ENCODE peak calls at places on chromosomes 5 and 9, in six cellular contexts. One of them, this sample, is unnamed.

GRCh38 chr5:21049900-21050299 is 1061.9 kb upstream of the CDH18 start:
- DNase-seq in transverse colon: no peak
- DNase-seq in breast epithelium: no peak
- DNase-seq in uterus: no peak
- DNase-seq in heart left ventricle: no peak
- DNase-seq in IMR-90: no peak
- DNase-seq in this sample: no peak

GRCh38 chr5:170907758-170908157 is 45.9 kb downstream of the RANBP17 start:
- DNase-seq in transverse colon: no peak
- DNase-seq in uterus: no peak
- DNase-seq in heart left ventricle: no peak
- DNase-seq in breast epithelium: no peak
- DNase-seq in IMR-90: peak; percentile 85
- DNase-seq in this sample: no peak

GRCh38 chr5:147507480-147508126 is 2.3 kb downstream of the DPYSL3 start:
- DNase-seq in breast epithelium: no peak
- DNase-seq in IMR-90: peak; percentile 78
- DNase-seq in heart left ventricle: no peak
- DNase-seq in transverse colon: peak; percentile 9
- DNase-seq in uterus: peak; percentile 68
- DNase-seq in this sample: no peak

GRCh38 chr9:69671291-69671903 is 774 bp downstream of the APBA1 start:
- DNase-seq in heart left ventricle: no peak
- DNase-seq in breast epithelium: no peak
- DNase-seq in uterus: peak; percentile 16
- DNase-seq in transverse colon: peak; percentile 20
- DNase-seq in IMR-90: no peak
- DNase-seq in this sample: no peak

GRCh38 chr5:72556351-72557146 is 49.3 kb upstream of the ZNF366 start:
- DNase-seq in uterus: peak; percentile 62
- DNase-seq in heart left ventricle: peak; percentile 50
- DNase-seq in breast epithelium: no peak
- DNase-seq in IMR-90: peak; percentile 56
- DNase-seq in transverse colon: peak; percentile 45
- DNase-seq in this sample: peak; percentile 67

GRCh38 chr5:14724633-14725032 is 60.1 kb downstream of the OTULIN start:
- DNase-seq in breast epithelium: no peak
- DNase-seq in IMR-90: no peak
- DNase-seq in uterus: no peak
- DNase-seq in heart left ventricle: no peak
- DNase-seq in transverse colon: no peak
- DNase-seq in this sample: no peak

GRCh38 chr9:110918316-110919054 is 119.8 kb downstream of the LPAR1 start:
- DNase-seq in breast epithelium: no peak
- DNase-seq in transverse colon: no peak
- DNase-seq in heart left ventricle: no peak
- DNase-seq in uterus: no peak
- DNase-seq in IMR-90: peak; percentile 89
- DNase-seq in this sample: no peak

GRCh38 chr5:55226027-55226933 is 835 bp downstream of the MCIDAS start:
- DNase-seq in uterus: no peak
- DNase-seq in breast epithelium: no peak
- DNase-seq in transverse colon: peak; percentile 70
- DNase-seq in heart left ventricle: no peak
- DNase-seq in IMR-90: peak; percentile 16
- DNase-seq in this sample: peak; percentile 32

GRCh38 chr5:168611163-168611562 is 32.0 kb upstream of the PANK3 start:
- DNase-seq in IMR-90: peak; percentile 21
- DNase-seq in heart left ventricle: no peak
- DNase-seq in transverse colon: no peak
- DNase-seq in uterus: no peak
- DNase-seq in breast epithelium: no peak
- DNase-seq in this sample: no peak

GRCh38 chr9:6788175-6789016 is 30.6 kb downstream of the KDM4C start:
- DNase-seq in IMR-90: peak; percentile 58
- DNase-seq in uterus: no peak
- DNase-seq in heart left ventricle: no peak
- DNase-seq in breast epithelium: no peak
- DNase-seq in transverse colon: peak; percentile 38
- DNase-seq in this sample: no peak

GRCh38 chr5:1376921-1377320 is 32.0 kb upstream of the CLPTM1L start:
- DNase-seq in uterus: no peak
- DNase-seq in transverse colon: no peak
- DNase-seq in IMR-90: no peak
- DNase-seq in heart left ventricle: no peak
- DNase-seq in breast epithelium: no peak
- DNase-seq in this sample: no peak

GRCh38 chr9:107949058-107949457 is 459.5 kb upstream of the KLF4 start:
- DNase-seq in uterus: no peak
- DNase-seq in transverse colon: no peak
- DNase-seq in IMR-90: no peak
- DNase-seq in heart left ventricle: no peak
- DNase-seq in breast epithelium: no peak
- DNase-seq in this sample: no peak

GRCh38 chr9:5392285-5392684 is 45.4 kb downstream of the PLGRKT start:
- DNase-seq in breast epithelium: no peak
- DNase-seq in uterus: no peak
- DNase-seq in heart left ventricle: no peak
- DNase-seq in IMR-90: peak; percentile 13
- DNase-seq in transverse colon: no peak
- DNase-seq in this sample: no peak

GRCh38 chr9:26947736-26948135 is 694 bp upstream of the PLAA start:
- DNase-seq in breast epithelium: no peak
- DNase-seq in transverse colon: no peak
- DNase-seq in IMR-90: no peak
- DNase-seq in heart left ventricle: no peak
- DNase-seq in uterus: no peak
- DNase-seq in this sample: no peak

GRCh38 chr5:124742983-124743533 is 3.4 kb downstream of the ZNF608 start:
- DNase-seq in IMR-90: peak; percentile 88
- DNase-seq in breast epithelium: no peak
- DNase-seq in uterus: peak; percentile 62
- DNase-seq in transverse colon: peak; percentile 42
- DNase-seq in heart left ventricle: peak; percentile 29
- DNase-seq in this sample: no peak

GRCh38 chr9:32403567-32403966 is 19.1 kb downstream of the ACO1 start:
- DNase-seq in breast epithelium: no peak
- DNase-seq in uterus: no peak
- DNase-seq in IMR-90: peak; percentile 15
- DNase-seq in heart left ventricle: no peak
- DNase-seq in transverse colon: no peak
- DNase-seq in this sample: no peak

GRCh38 chr5:89374818-89375521 is 492.0 kb upstream of the MEF2C start:
- DNase-seq in uterus: no peak
- DNase-seq in IMR-90: no peak
- DNase-seq in transverse colon: no peak
- DNase-seq in breast epithelium: no peak
- DNase-seq in heart left ventricle: no peak
- DNase-seq in this sample: no peak

GRCh38 chr5:138464018-138464387 is 1.3 kb upstream of the EGR1 start:
- DNase-seq in uterus: peak; percentile 94
- DNase-seq in breast epithelium: peak; percentile 96
- DNase-seq in IMR-90: peak; percentile 93
- DNase-seq in transverse colon: peak; percentile 97
- DNase-seq in heart left ventricle: peak; percentile 96
- DNase-seq in this sample: peak; percentile 98

GRCh38 chr9:6902423-6902822 is 144.7 kb downstream of the KDM4C start:
- DNase-seq in transverse colon: no peak
- DNase-seq in uterus: no peak
- DNase-seq in heart left ventricle: no peak
- DNase-seq in IMR-90: peak; percentile 9
- DNase-seq in breast epithelium: no peak
- DNase-seq in this sample: no peak

GRCh38 chr9:16417749-16418148 is 452.7 kb downstream of the BNC2 start:
- DNase-seq in breast epithelium: no peak
- DNase-seq in transverse colon: no peak
- DNase-seq in IMR-90: peak; percentile 45
- DNase-seq in uterus: no peak
- DNase-seq in heart left ventricle: no peak
- DNase-seq in this sample: no peak

DNA sequence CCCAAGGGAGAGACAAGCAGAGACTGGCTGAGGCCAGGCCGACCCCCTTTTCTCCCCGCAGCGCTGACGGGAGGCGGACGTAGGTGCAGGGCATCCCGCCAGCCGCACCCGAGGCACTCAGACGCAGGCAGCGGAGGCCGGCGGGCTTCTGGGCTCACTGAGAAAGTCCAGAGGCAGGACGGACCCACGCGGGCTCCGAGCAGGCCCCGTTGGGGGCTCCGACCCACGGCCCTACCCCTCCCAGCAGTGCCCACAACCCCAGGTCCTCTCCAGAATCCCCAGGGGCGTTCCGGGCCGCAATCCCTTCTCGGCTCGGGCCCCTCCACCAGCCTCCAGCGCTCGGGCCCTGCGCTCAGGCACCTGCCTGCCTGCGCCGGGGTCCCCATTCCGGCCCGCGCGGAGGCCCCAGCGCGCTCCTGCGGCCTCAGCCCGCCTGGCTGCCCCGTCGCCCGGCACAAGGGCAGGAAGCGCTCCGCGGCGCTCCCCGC is 501 bp downstream of the MTMR12 start:
- DNase-seq in heart left ventricle: peak; percentile 68
- DNase-seq in breast epithelium: peak; percentile 64
- DNase-seq in transverse colon: peak; percentile 80
- DNase-seq in uterus: peak; percentile 67
- DNase-seq in IMR-90: peak; percentile 69
- DNase-seq in this sample: peak; percentile 85
- TF ChIP-seq POLR2A in heart left ventricle: no peak
- TF ChIP-seq POLR2A in breast epithelium: no peak
- TF ChIP-seq POLR2A in transverse colon: peak; percentile 83
- TF ChIP-seq POLR2A in uterus: no peak
- TF ChIP-seq POLR2A in IMR-90: peak; percentile 85
- TF ChIP-seq POLR2A in this sample: peak; percentile 38

DNA sequence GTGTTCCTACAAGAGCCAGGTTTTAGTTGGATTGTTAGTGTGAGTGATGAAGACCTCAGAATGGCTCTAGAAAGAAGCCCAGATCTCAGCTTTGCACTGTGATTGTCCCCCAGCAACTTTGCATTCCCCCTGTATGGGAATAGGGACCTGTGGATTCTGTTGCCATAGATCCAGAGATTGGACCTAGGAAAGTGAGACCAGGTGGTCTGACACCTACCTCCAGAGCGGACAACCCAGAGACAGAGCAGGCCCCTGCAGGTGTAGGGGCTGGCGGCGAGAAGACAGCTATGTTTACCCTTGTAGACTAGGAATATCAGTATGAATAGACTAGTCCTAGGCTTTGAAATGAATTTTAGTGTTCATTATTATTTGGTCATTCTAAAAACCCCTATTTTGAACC is 53.6 kb downstream of the IRF1 start:
- DNase-seq in uterus: no peak
- DNase-seq in IMR-90: no peak
- DNase-seq in transverse colon: no peak
- DNase-seq in heart left ventricle: no peak
- DNase-seq in breast epithelium: no peak
- DNase-seq in this sample: no peak
- H3K27ac ChIP-seq in uterus: peak overlapping the region; percentile 76
- H3K27ac ChIP-seq in IMR-90: peak overlapping the region; percentile 52
- H3K27ac ChIP-seq in transverse colon: peak overlapping the region; percentile 83
- H3K27ac ChIP-seq in heart left ventricle: peak overlapping the region; percentile 81
- H3K27ac ChIP-seq in breast epithelium: peak overlapping the region; percentile 69
- H3K27ac ChIP-seq in this sample: peak overlapping the region; percentile 72

DNA sequence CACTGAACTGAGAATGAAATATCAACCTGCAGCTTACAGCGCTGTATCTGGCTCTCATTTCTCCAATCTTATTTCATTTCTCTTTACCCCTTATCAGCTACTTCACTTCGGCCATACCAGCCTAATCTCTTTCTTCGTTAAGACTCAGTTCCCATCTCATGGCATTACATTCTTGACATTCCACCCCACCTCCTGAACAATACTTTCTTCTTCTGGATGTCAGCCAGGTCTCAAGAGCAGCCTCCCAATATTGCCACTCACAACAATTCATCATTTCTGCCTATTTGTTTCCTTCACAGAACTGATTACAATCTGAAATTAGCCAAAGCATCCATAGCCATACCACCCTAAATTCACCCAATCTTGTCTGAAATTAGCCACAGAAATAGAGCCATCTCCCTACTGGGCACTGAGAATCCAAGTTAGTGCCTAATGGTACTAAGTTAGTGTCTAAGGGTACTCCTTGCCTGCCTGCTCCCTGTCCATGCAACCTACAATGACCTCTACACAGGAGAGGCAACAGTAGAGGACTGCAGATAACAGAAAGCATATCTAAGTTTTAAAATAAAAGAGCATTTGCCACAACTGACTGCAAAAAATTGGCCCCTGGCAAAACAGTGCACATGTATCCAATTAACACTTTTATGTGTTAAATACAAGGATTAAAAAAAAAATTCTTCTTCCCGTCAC is 35.2 kb downstream of the SETX start:
- DNase-seq in heart left ventricle: no peak
- DNase-seq in IMR-90: no peak
- DNase-seq in breast epithelium: no peak
- DNase-seq in uterus: no peak
- DNase-seq in transverse colon: no peak
- DNase-seq in this sample: no peak
- TF ChIP-seq POLR2A in heart left ventricle: no peak
- TF ChIP-seq POLR2A in IMR-90: no peak
- TF ChIP-seq POLR2A in breast epithelium: no peak
- TF ChIP-seq POLR2A in uterus: no peak
- TF ChIP-seq POLR2A in transverse colon: no peak
- TF ChIP-seq POLR2A in this sample: no peak

GRCh38 chr9:88691811-88692210 is 156.8 kb downstream of the NXNL2 start:
- DNase-seq in breast epithelium: no peak
- DNase-seq in uterus: no peak
- DNase-seq in IMR-90: peak; percentile 84
- DNase-seq in heart left ventricle: no peak
- DNase-seq in transverse colon: no peak
- DNase-seq in this sample: no peak

GRCh38 chr9:88691096-88691495 is 156.1 kb downstream of the NXNL2 start:
- DNase-seq in uterus: no peak
- DNase-seq in IMR-90: no peak
- DNase-seq in breast epithelium: no peak
- DNase-seq in heart left ventricle: no peak
- DNase-seq in transverse colon: no peak
- DNase-seq in this sample: no peak

GRCh38 chr9:88690628-88691027 is 155.7 kb downstream of the NXNL2 start:
- DNase-seq in breast epithelium: no peak
- DNase-seq in uterus: no peak
- DNase-seq in transverse colon: no peak
- DNase-seq in IMR-90: no peak
- DNase-seq in heart left ventricle: no peak
- DNase-seq in this sample: no peak

GRCh38 chr9:88694625-88695024 is 159.6 kb downstream of the NXNL2 start:
- DNase-seq in transverse colon: no peak
- DNase-seq in heart left ventricle: peak; percentile 27
- DNase-seq in uterus: no peak
- DNase-seq in IMR-90: peak; percentile 87
- DNase-seq in breast epithelium: no peak
- DNase-seq in this sample: no peak

DNA sequence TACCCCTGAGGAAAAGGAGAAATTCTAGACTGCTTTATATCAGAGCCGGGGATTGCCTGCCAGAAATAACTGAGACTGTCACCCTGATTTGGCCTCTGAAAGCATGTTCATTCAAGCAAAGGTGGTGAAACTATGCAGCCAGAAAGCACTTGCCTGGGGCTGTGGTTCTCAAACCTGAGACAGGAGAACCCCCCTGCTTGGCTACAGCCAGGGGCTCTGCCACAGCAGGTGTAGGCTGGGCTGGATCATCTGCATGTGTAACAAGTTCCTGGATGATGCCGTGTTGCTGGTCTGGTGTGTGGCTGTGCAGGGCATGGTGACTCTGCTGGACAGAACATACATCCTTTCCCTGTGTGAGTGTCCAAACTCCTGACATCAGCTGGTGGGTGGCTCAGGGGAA is 157.9 kb downstream of the NXNL2 start:
- DNase-seq in IMR-90: no peak
- DNase-seq in transverse colon: no peak
- DNase-seq in uterus: no peak
- DNase-seq in breast epithelium: no peak
- DNase-seq in heart left ventricle: no peak
- DNase-seq in this sample: no peak
- H3K27ac ChIP-seq in IMR-90: no peak overlapping the region
- H3K27ac ChIP-seq in transverse colon: no peak overlapping the region
- H3K27ac ChIP-seq in uterus: no peak overlapping the region
- H3K27ac ChIP-seq in breast epithelium: no peak overlapping the region
- H3K27ac ChIP-seq in heart left ventricle: no peak overlapping the region
- H3K27ac ChIP-seq in this sample: no peak overlapping the region